ENCODE peak calls at places on chromosomes 13 and 19, in four cellular contexts. One of them, this sample, is unnamed.

GRCh38 chr13:44068169-44068568 is 188.5 kb downstream of the LACC1 start:
- DNase-seq in nucleus accumbens: no peak
- DNase-seq in T-cell: no peak
- DNase-seq in DND-41: no peak
- DNase-seq in this sample: no peak

GRCh38 chr13:99922631-99923404 is 48.7 kb downstream of the ZIC5 start:
- DNase-seq in nucleus accumbens: no peak
- DNase-seq in T-cell: no peak
- DNase-seq in DND-41: no peak
- DNase-seq in this sample: no peak

GRCh38 chr19:16660763-16661479 is at the start of gene TMEM38A:
- DNase-seq in nucleus accumbens: peak
- DNase-seq in T-cell: peak
- DNase-seq in DND-41: no peak
- DNase-seq in this sample: no peak

GRCh38 chr13:31761951-31762350 is 22.6 kb downstream of the RXFP2 start:
- DNase-seq in nucleus accumbens: no peak
- DNase-seq in T-cell: no peak
- DNase-seq in DND-41: no peak
- DNase-seq in this sample: no peak

GRCh38 chr13:72170571-72170970 is 303.6 kb upstream of the DACH1 start:
- DNase-seq in nucleus accumbens: no peak
- DNase-seq in T-cell: no peak
- DNase-seq in DND-41: no peak
- DNase-seq in this sample: no peak

GRCh38 chr19:32881766-32882165 is 12.2 kb upstream of the SLC7A9 start:
- DNase-seq in nucleus accumbens: no peak
- DNase-seq in T-cell: no peak
- DNase-seq in DND-41: no peak
- DNase-seq in this sample: no peak

GRCh38 chr13:42214445-42214844 is 57.5 kb upstream of the AKAP11 start:
- DNase-seq in nucleus accumbens: no peak
- DNase-seq in T-cell: no peak
- DNase-seq in DND-41: no peak
- DNase-seq in this sample: no peak

GRCh38 chr13:41150058-41150457 is 17.5 kb upstream of the KBTBD6 start:
- DNase-seq in nucleus accumbens: no peak
- DNase-seq in T-cell: no peak
- DNase-seq in DND-41: no peak
- DNase-seq in this sample: no peak

GRCh38 chr13:51525567-51526165 is 58.6 kb upstream of the WDFY2 start:
- DNase-seq in nucleus accumbens: no peak
- DNase-seq in T-cell: no peak
- DNase-seq in DND-41: no peak
- DNase-seq in this sample: no peak

GRCh38 chr13:23639672-23640275 is 69.6 kb downstream of the TNFRSF19 start:
- DNase-seq in nucleus accumbens: no peak
- DNase-seq in T-cell: no peak
- DNase-seq in DND-41: no peak
- DNase-seq in this sample: no peak

GRCh38 chr19:54431255-54431838 is 16.1 kb downstream of the TTYH1 start:
- DNase-seq in nucleus accumbens: no peak
- DNase-seq in T-cell: no peak
- DNase-seq in DND-41: no peak
- DNase-seq in this sample: no peak

GRCh38 chr13:113551081-113552000 is 33.2 kb upstream of the TFDP1 start:
- DNase-seq in nucleus accumbens: no peak
- DNase-seq in T-cell: no peak
- DNase-seq in DND-41: no peak
- DNase-seq in this sample: no peak

GRCh38 chr19:3210347-3211017 is 14.0 kb upstream of the CELF5 start:
- DNase-seq in nucleus accumbens: no peak
- DNase-seq in T-cell: peak
- DNase-seq in DND-41: peak
- DNase-seq in this sample: no peak

GRCh38 chr19:58409010-58409790 is 751 bp downstream of the ZNF584 start:
- DNase-seq in nucleus accumbens: no peak
- DNase-seq in T-cell: no peak
- DNase-seq in DND-41: peak
- DNase-seq in this sample: no peak

GRCh38 chr13:79392882-79393563 is 13.0 kb downstream of the RBM26 start:
- DNase-seq in nucleus accumbens: no peak
- DNase-seq in T-cell: no peak
- DNase-seq in DND-41: no peak
- DNase-seq in this sample: peak

GRCh38 chr19:13962738-13963602 is 10.7 kb downstream of the DCAF15 start:
- DNase-seq in nucleus accumbens: no peak
- DNase-seq in T-cell: no peak
- DNase-seq in DND-41: no peak
- DNase-seq in this sample: no peak

GRCh38 chr19:21322528-21322927 is 6.7 kb downstream of the ZNF708 start:
- DNase-seq in nucleus accumbens: peak
- DNase-seq in T-cell: no peak
- DNase-seq in DND-41: no peak
- DNase-seq in this sample: no peak

GRCh38 chr13:31699650-31700049 is 39.7 kb upstream of the RXFP2 start:
- DNase-seq in nucleus accumbens: no peak
- DNase-seq in T-cell: no peak
- DNase-seq in DND-41: no peak
- DNase-seq in this sample: no peak

GRCh38 chr19:44696939-44697669 is 1.8 kb upstream of the CEACAM16 start:
- DNase-seq in nucleus accumbens: no peak
- DNase-seq in T-cell: no peak
- DNase-seq in DND-41: no peak
- DNase-seq in this sample: no peak

GRCh38 chr13:27619093-27619705 is 1.1 kb downstream of the LNX2 start:
- DNase-seq in nucleus accumbens: no peak
- DNase-seq in T-cell: no peak
- DNase-seq in DND-41: no peak
- DNase-seq in this sample: no peak

GRCh38 chr13:105047676-105048295 is 1487.7 kb downstream of the EFNB2 start:
- DNase-seq in nucleus accumbens: no peak
- DNase-seq in T-cell: no peak
- DNase-seq in DND-41: no peak
- DNase-seq in this sample: no peak

GRCh38 chr19:41175825-41176734 is 16.9 kb upstream of the CYP2S1 start:
- DNase-seq in nucleus accumbens: no peak
- DNase-seq in T-cell: peak
- DNase-seq in DND-41: peak
- DNase-seq in this sample: peak

GRCh38 chr13:50780201-50781015 is 63.1 kb downstream of the DLEU7 start:
- DNase-seq in nucleus accumbens: no peak
- DNase-seq in T-cell: no peak
- DNase-seq in DND-41: no peak
- DNase-seq in this sample: no peak

GRCh38 chr19:35843676-35844481 is 8.4 kb downstream of the NPHS1 start:
- DNase-seq in nucleus accumbens: no peak
- DNase-seq in T-cell: no peak
- DNase-seq in DND-41: no peak
- DNase-seq in this sample: no peak

GRCh38 chr19:50922316-50922853 is 11.2 kb upstream of the KLK4 start:
- DNase-seq in nucleus accumbens: peak
- DNase-seq in T-cell: peak
- DNase-seq in DND-41: peak
- DNase-seq in this sample: peak

GRCh38 chr13:111505175-111505777 is 184.8 kb downstream of the TEX29 start:
- DNase-seq in nucleus accumbens: no peak
- DNase-seq in T-cell: no peak
- DNase-seq in DND-41: no peak
- DNase-seq in this sample: no peak

GRCh38 chr13:51475727-51476521 is 23.1 kb upstream of the INTS6 start:
- DNase-seq in nucleus accumbens: no peak
- DNase-seq in T-cell: no peak
- DNase-seq in DND-41: peak
- DNase-seq in this sample: peak

GRCh38 chr13:39201075-39201630 is 162.9 kb downstream of the NHLRC3 start:
- DNase-seq in nucleus accumbens: no peak
- DNase-seq in T-cell: no peak
- DNase-seq in DND-41: no peak
- DNase-seq in this sample: no peak

GRCh38 chr19:44635581-44636438 is 7.9 kb upstream of the PVR start:
- DNase-seq in nucleus accumbens: no peak
- DNase-seq in T-cell: no peak
- DNase-seq in DND-41: no peak
- DNase-seq in this sample: no peak

GRCh38 chr13:18943721-18944391 is 237.8 kb downstream of the TUBA3C start:
- DNase-seq in nucleus accumbens: no peak
- DNase-seq in T-cell: no peak
- DNase-seq in DND-41: no peak
- DNase-seq in this sample: no peak

GRCh38 chr19:29517946-29518345 is 7.8 kb upstream of the VSTM2B start:
- DNase-seq in nucleus accumbens: no peak
- DNase-seq in T-cell: no peak
- DNase-seq in DND-41: no peak
- DNase-seq in this sample: no peak

GRCh38 chr13:41054919-41055619 is 6.2 kb upstream of the WBP4 start:
- DNase-seq in nucleus accumbens: no peak
- DNase-seq in T-cell: no peak
- DNase-seq in DND-41: no peak
- DNase-seq in this sample: peak